ENCODE peak calls at places on chromosomes 12 and 14, in six cellular contexts. U, L, D, Q, R and H are unnamed samples.

GRCh38 chr14:67583711-67584644 is 16.1 kb downstream of the PIGH start:
- DNase-seq in R (peak), U (no peak), Q (peak), L (peak), D (no peak), H (peak)

GRCh38 chr14:68146812-68147211 is 327.2 kb downstream of the RAD51B start:
- DNase-seq in D (no peak), R (no peak), L (peak), U (no peak), Q (no peak), H (peak)

GRCh38 chr12:11838403-11838802 is 188.9 kb downstream of the ETV6 start:
- DNase-seq in Q (no peak), R (no peak), U (no peak), D (no peak), L (no peak), H (no peak)

GRCh38 chr12:109777544-109777943 is 55.7 kb downstream of the TRPV4 start:
- DNase-seq in R (no peak), U (no peak), L (peak), D (no peak), Q (no peak), H (peak)

GRCh38 chr12:15186593-15186992 is 34.6 kb downstream of the RERG start:
- DNase-seq in D (no peak), L (no peak), U (no peak), R (no peak), Q (no peak), H (no peak)

GRCh38 chr12:85036736-85037135 is 585 bp downstream of the LRRIQ1 start:
- DNase-seq in L (no peak), Q (no peak), U (no peak), R (no peak), D (no peak), H (no peak)

GRCh38 chr12:98421336-98421735 is 94.1 kb upstream of the TMPO start:
- DNase-seq in R (no peak), L (no peak), U (no peak), D (no peak), Q (no peak), H (no peak)

GRCh38 chr12:88453323-88453722 is 126.9 kb downstream of the KITLG start:
- DNase-seq in Q (no peak), L (peak), D (no peak), R (no peak), U (no peak), H (no peak)

GRCh38 chr12:53955036-53955775 is 503 bp downstream of the HOXC12 start:
- DNase-seq in R (no peak), D (no peak), Q (no peak), L (no peak), U (no peak), H (peak)

GRCh38 chr14:79585845-79586244 is 625.5 kb downstream of the DIO2 start:
- DNase-seq in D (no peak), L (peak), Q (no peak), U (no peak), R (no peak), H (no peak)

GRCh38 chr12:116525418-116526001 is 33.7 kb upstream of the MAP1LC3B2 start:
- DNase-seq in R (peak), L (peak), U (no peak), D (peak), Q (no peak), H (peak)

GRCh38 chr14:73696466-73697390 is 17.5 kb downstream of the PNMA1 start:
- DNase-seq in Q (peak), U (no peak), R (no peak), L (peak), D (no peak), H (peak)

GRCh38 chr14:65403231-65403630 is 9.3 kb upstream of the FUT8 start:
- DNase-seq in R (no peak), D (no peak), L (no peak), U (no peak), Q (no peak), H (peak)

GRCh38 chr12:54276368-54276767 is 3.6 kb downstream of the CBX5 start:
- DNase-seq in D (no peak), U (no peak), L (no peak), Q (no peak), R (no peak), H (no peak)

GRCh38 chr12:11534064-11534463 is 115.4 kb upstream of the ETV6 start:
- DNase-seq in L (no peak), R (no peak), D (no peak), U (no peak), Q (no peak), H (no peak)

GRCh38 chr12:124765571-124766489 is 97.8 kb downstream of the SCARB1 start:
- DNase-seq in D (no peak), L (no peak), U (no peak), R (no peak), Q (no peak), H (no peak)

GRCh38 chr12:132146772-132147422 is 2.6 kb downstream of the NOC4L start:
- DNase-seq in R (no peak), U (no peak), Q (no peak), D (peak), L (no peak), H (peak)

GRCh38 chr14:106831322-106831720 is 1304.9 kb downstream of the TMEM121 start:
- DNase-seq in D (no peak), U (no peak), Q (peak), R (no peak), L (no peak), H (no peak)

GRCh38 chr14:37546621-37547447 is 48.2 kb downstream of the FOXA1 start:
- DNase-seq in Q (no peak), U (no peak), L (peak), R (no peak), D (no peak), H (no peak)

GRCh38 chr12:110921262-110921661 is 883 bp upstream of the MYL2 start:
- DNase-seq in R (no peak), D (no peak), L (peak), Q (no peak), U (no peak), H (peak)

GRCh38 chr12:114780746-114781399 is 96.9 kb upstream of the TBX3 start:
- DNase-seq in L (no peak), D (no peak), R (no peak), Q (no peak), U (no peak), H (no peak)

GRCh38 chr14:88995437-88996198 is 171.2 kb downstream of the TTC8 start:
- DNase-seq in U (no peak), D (no peak), R (no peak), L (peak), Q (no peak), H (peak)

GRCh38 chr12:95611676-95612309 is 60.5 kb upstream of the USP44 start:
- DNase-seq in D (no peak), L (peak), R (no peak), Q (no peak), U (no peak), H (no peak)

GRCh38 chr14:65790185-65790815 is 377.8 kb downstream of the FUT8 start:
- DNase-seq in R (no peak), Q (no peak), D (no peak), L (no peak), U (no peak), H (no peak)

GRCh38 chr14:71060795-71061455 is 153.7 kb downstream of the PCNX1 start:
- DNase-seq in U (no peak), L (peak), R (no peak), Q (no peak), D (no peak), H (no peak)

GRCh38 chr12:105378821-105379400 is 48.4 kb downstream of the C12orf75 start:
- DNase-seq in U (no peak), L (no peak), R (no peak), Q (no peak), D (no peak), H (no peak)

GRCh38 chr14:61253064-61253753 is 27.9 kb downstream of the TMEM30B start:
- DNase-seq in U (no peak), L (no peak), R (no peak), D (no peak), Q (no peak), H (no peak)

GRCh38 chr12:105983622-105984325 is 155.0 kb downstream of the NUAK1 start:
- DNase-seq in L (peak), U (no peak), D (no peak), Q (no peak), R (no peak), H (no peak)

GRCh38 chr12:116336542-116337065 is 59.1 kb upstream of the MED13L start:
- DNase-seq in D (no peak), Q (no peak), L (peak), U (no peak), R (peak), H (no peak)

GRCh38 chr12:59500915-59501314 is 94.9 kb upstream of the SLC16A7 start:
- DNase-seq in U (no peak), L (no peak), R (no peak), D (no peak), Q (no peak), H (no peak)

GRCh38 chr14:23358553-23359166 is 6.0 kb upstream of the SLC22A17 start:
- DNase-seq in R (no peak), U (no peak), D (no peak), Q (no peak), L (no peak), H (peak)

GRCh38 chr12:68749443-68749842 is 3.5 kb downstream of the SLC35E3 start:
- DNase-seq in R (no peak), D (no peak), L (no peak), Q (no peak), U (no peak), H (no peak)

GRCh38 chr14:100904307-100905019 is 941 bp upstream of the RTL1 start:
- DNase-seq in R (no peak), L (no peak), Q (no peak), D (no peak), U (no peak), H (peak)

GRCh38 chr12:65187665-65188064 is 18.3 kb downstream of the LEMD3 start:
- DNase-seq in U (no peak), L (no peak), Q (no peak), D (no peak), R (no peak), H (no peak)

GRCh38 chr12:6213969-6214368 is 13.8 kb downstream of the CD9 start:
- DNase-seq in R (no peak), U (no peak), L (no peak), D (no peak), Q (no peak), H (no peak)

GRCh38 chr12:6214633-6215032 is 14.4 kb downstream of the CD9 start:
- DNase-seq in U (no peak), L (no peak), D (no peak), R (no peak), Q (no peak), H (no peak)

GRCh38 chr12:6216581-6216980 is 16.4 kb downstream of the CD9 start:
- DNase-seq in L (no peak), U (no peak), Q (no peak), R (no peak), D (no peak), H (no peak)

GRCh38 chr12:6215932-6216494 is 15.8 kb downstream of the CD9 start:
- DNase-seq in D (no peak), L (peak), U (no peak), Q (peak), R (peak), H (peak)

GRCh38 chr12:6215120-6215807 is 15.1 kb downstream of the CD9 start:
- DNase-seq in R (no peak), U (no peak), Q (no peak), D (no peak), L (no peak), H (no peak)
- H3K27ac ChIP-seq in R (peak), U (peak), Q (peak), D (peak), L (no peak), H (peak)

DNA sequence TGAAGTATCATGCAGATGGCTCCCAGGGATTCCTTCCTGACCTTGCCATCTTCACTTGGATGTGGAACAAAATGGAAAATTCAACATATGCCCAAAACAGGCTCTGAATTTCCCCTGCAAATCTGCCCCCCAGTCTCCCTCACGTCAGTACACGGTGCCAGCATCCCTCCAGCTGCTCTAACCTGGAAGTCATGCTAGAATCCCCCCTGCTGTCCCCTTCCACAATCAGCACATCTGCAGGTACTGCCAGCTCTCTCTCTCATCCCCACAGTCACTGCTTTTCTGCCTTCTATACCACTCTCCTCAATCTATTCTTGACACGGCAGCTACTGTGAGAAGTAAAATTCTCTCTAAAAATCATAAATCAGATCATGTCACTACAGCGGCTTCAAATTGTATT is 21.6 kb downstream of the GALNT6 start:
- DNase-seq in U (no peak), Q (no peak), D (no peak), R (no peak), L (no peak), H (no peak)
- H3K4me3 ChIP-seq in U (no peak), Q (no peak), D (no peak), R (no peak), L (no peak), H (no peak)

GRCh38 chr14:50063876-50064420 is 52.4 kb downstream of the VCPKMT start:
- DNase-seq in R (no peak), U (no peak), D (no peak), Q (no peak), L (no peak), H (no peak)

GRCh38 chr14:50067723-50068495 is 48.5 kb downstream of the VCPKMT start:
- DNase-seq in L (peak), D (no peak), R (peak), U (no peak), Q (no peak), H (peak)

GRCh38 chr14:50062438-50063039 is 53.8 kb downstream of the VCPKMT start:
- DNase-seq in Q (no peak), R (peak), D (no peak), L (peak), U (no peak), H (no peak)

GRCh38 chr14:50061664-50062437 is 54.5 kb downstream of the VCPKMT start:
- DNase-seq in L (peak), U (no peak), R (peak), Q (no peak), D (no peak), H (peak)

DNA sequence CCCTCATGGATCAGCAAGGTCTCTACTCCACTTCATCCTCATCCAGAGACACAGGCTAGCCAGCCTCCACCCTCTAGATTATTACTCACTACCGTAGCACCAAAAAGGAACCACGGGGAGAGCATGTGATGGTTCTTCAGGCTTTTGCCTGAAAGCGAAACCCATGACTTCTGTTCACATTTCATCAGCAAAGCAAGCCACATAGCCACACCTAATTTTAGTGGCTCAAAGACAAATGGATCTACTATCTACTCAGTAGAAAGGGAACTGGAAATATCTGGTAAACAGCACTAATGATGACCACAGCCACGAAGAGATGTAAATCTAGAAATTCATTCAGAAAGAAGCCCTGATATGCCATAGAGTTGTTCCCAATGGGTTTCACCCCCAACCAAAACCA is 51.4 kb downstream of the VCPKMT start:
- DNase-seq in L (no peak), U (no peak), R (peak), Q (no peak), D (no peak), H (peak)
- H3K27ac ChIP-seq in L (no peak), U (no peak), R (peak), Q (peak), D (no peak), H (no peak)

GRCh38 chr12:1496162-1496925 is 98.0 kb downstream of the FBXL14 start:
- DNase-seq in R (peak), U (no peak), D (no peak), L (peak), Q (no peak), H (peak)
- H3K4me3 ChIP-seq in R (no peak), U (peak), D (peak), L (no peak), Q (no peak), H (peak)

DNA sequence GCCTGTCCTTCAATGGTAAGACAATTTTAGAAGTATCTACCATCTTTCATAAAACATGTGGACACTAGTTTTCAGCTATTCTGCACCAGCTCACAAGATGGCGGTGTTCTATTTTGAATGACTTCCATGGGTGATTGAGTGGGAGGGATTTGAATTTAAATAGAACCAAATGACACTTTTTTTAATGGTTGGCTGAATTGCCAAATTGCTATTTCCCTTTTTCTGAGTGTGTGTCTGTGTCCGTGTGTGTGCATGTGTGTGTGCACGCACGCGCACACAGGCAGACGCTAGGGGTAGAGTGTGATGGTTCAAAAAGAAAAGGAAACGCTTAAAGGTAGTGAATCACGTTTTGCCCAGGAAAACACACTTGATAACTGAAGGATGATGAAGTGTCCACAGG is 362.6 kb downstream of the DAD1 start:
- DNase-seq in L (peak), Q (no peak), D (no peak), R (no peak), U (no peak), H (no peak)
- H3K27ac ChIP-seq in L (peak), Q (no peak), D (no peak), R (no peak), U (no peak), H (peak)

GRCh38 chr12:47746073-47746472 is 12.6 kb downstream of the RAPGEF3 start:
- DNase-seq in Q (no peak), D (no peak), R (no peak), U (no peak), L (no peak), H (peak)
- H3K4me3 ChIP-seq in Q (no peak), D (no peak), R (no peak), U (no peak), L (no peak), H (no peak)

GRCh38 chr14:95339301-95339865 is 19.7 kb upstream of the CLMN start:
- DNase-seq in U (no peak), L (no peak), R (peak), Q (no peak), D (no peak), H (no peak)

GRCh38 chr14:95341564-95341963 is 21.9 kb upstream of the CLMN start:
- DNase-seq in Q (no peak), R (no peak), D (peak), U (no peak), L (no peak), H (no peak)

GRCh38 chr14:95340201-95340697 is 20.5 kb upstream of the CLMN start:
- DNase-seq in L (no peak), D (no peak), U (no peak), R (peak), Q (no peak), H (no peak)

GRCh38 chr14:95338436-95338835 is 18.7 kb upstream of the CLMN start:
- DNase-seq in U (no peak), R (no peak), D (no peak), L (no peak), Q (no peak), H (no peak)

DNA sequence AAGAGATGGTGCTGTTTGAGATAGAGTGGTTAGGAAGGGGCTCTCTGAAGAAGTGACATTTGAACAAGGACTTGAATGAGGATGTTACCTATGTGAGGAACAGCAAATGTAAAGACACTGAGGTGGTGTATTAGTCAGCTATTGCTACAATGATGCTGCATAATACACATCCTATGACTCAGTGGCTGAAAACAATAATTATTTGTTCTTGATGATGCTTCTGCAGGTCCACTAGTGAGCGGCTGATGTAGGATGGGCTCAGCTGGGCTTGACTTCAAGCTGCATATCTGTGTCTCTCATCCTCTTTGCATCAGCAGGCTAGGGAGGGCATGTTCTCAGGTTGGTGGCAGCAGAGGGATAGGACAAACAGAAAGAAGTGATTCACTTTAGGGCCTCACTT is 21.4 kb upstream of the CLMN start:
- DNase-seq in D (no peak), L (no peak), R (no peak), U (no peak), Q (no peak), H (no peak)
- H3K27ac ChIP-seq in D (no peak), L (no peak), R (peak), U (no peak), Q (no peak), H (no peak)